ENCODE peak calls at places on chromosome 3, in seven cellular contexts. W is breast epithelium, H is Daoy, P is psoas muscle, Z is NCI-H1417 treated with DMSO at 0.1 percent for 48 hours, Y is GM13977, N is HT-29. D is an unnamed sample.

GRCh38 chr3:194852345-194852744 is 166.7 kb downstream of the FAM43A start:
- DNase-seq in Z (no peak), Y (no peak), N (no peak), P (no peak), H (no peak), W (no peak), D (no peak)

GRCh38 chr3:121885386-121885785 is 8.8 kb upstream of the SLC15A2 start:
- DNase-seq in P (no peak), Z (no peak), H (no peak), Y (no peak), N (no peak), W (no peak), D (no peak)

GRCh38 chr3:150170843-150171513 is 200.3 kb upstream of the PFN2 start:
- DNase-seq in W (no peak), N (no peak), Z (no peak), H (no peak), P (no peak), Y (no peak), D (no peak)

GRCh38 chr3:187211532-187212274 is 14.4 kb downstream of the RTP1 start:
- DNase-seq in N (no peak), Z (no peak), P (no peak), H (peak), Y (no peak), W (no peak), D (no peak)

GRCh38 chr3:74445541-74445940 is 168.9 kb downstream of the CNTN3 start:
- DNase-seq in N (no peak), W (no peak), P (no peak), H (no peak), Y (no peak), Z (no peak), D (no peak)

GRCh38 chr3:45337839-45338470 is 50.4 kb upstream of the LARS2 start:
- DNase-seq in P (no peak), H (no peak), Y (no peak), W (no peak), Z (no peak), N (no peak), D (no peak)

GRCh38 chr3:49611291-49611690 is 57.0 kb downstream of the BSN start:
- DNase-seq in H (no peak), N (no peak), Y (no peak), Z (no peak), P (no peak), W (no peak), D (no peak)

GRCh38 chr3:136750922-136751258 is 1.3 kb downstream of the STAG1 start:
- DNase-seq in W (no peak), Z (no peak), Y (no peak), N (no peak), P (no peak), H (no peak), D (no peak)

GRCh38 chr3:49867871-49868321 is 1.8 kb downstream of the CAMKV start:
- DNase-seq in W (no peak), H (peak), N (no peak), Y (no peak), Z (no peak), P (no peak), D (no peak)

GRCh38 chr3:193560091-193560490 is 5.4 kb upstream of the ATP13A4 start:
- DNase-seq in Y (no peak), P (no peak), H (no peak), N (no peak), W (no peak), Z (no peak), D (no peak)

GRCh38 chr3:127701281-127701792 is 28.6 kb downstream of the ABTB1 start:
- DNase-seq in W (no peak), Z (no peak), P (no peak), Y (no peak), H (no peak), N (no peak), D (no peak)

GRCh38 chr3:195150194-195151118 is 120.5 kb downstream of the XXYLT1 start:
- DNase-seq in N (peak), Y (no peak), H (peak), P (peak), Z (no peak), W (peak), D (no peak)

GRCh38 chr3:10824468-10824867 is 8.4 kb downstream of the SLC6A11 start:
- DNase-seq in Z (no peak), P (no peak), Y (no peak), H (no peak), N (no peak), W (no peak), D (no peak)

GRCh38 chr3:9172851-9173320 is 76.6 kb downstream of the SRGAP3 start:
- DNase-seq in Y (no peak), P (no peak), W (no peak), Z (no peak), H (peak), N (no peak), D (no peak)

GRCh38 chr3:49803464-49804140 is 541 bp downstream of the INKA1 start:
- DNase-seq in H (peak), W (no peak), N (no peak), P (no peak), Z (no peak), Y (peak), D (peak)

GRCh38 chr3:24963762-24964625 is 464.1 kb upstream of the RARB start:
- DNase-seq in Y (no peak), H (peak), P (no peak), Z (no peak), N (peak), W (no peak), D (no peak)

GRCh38 chr3:156781310-156782230 is 44.6 kb upstream of the LEKR1 start:
- DNase-seq in H (peak), Z (no peak), P (no peak), Y (no peak), N (peak), W (no peak), D (no peak)